ENCODE peak calls at places on chromosomes 11 and 22, in six cellular contexts. O, A, J, M, L and H are unnamed samples.

GRCh38 chr11:78645226-78646202 is 70.8 kb upstream of the NARS2 start:
- DNase-seq in O (no peak), J (peak; percentile 78), M (peak; percentile 47), L (peak; percentile 39), A (peak; percentile 47), H (peak; percentile 40)

GRCh38 chr22:37069719-37070118 is 18.2 kb downstream of the KCTD17 start:
- DNase-seq in L (no peak), A (no peak), J (no peak), M (no peak), O (no peak), H (no peak)

GRCh38 chr22:36439481-36440271 is 41.8 kb downstream of the TXN2 start:
- DNase-seq in L (no peak), A (no peak), O (peak; percentile 84), J (no peak), M (no peak), H (peak; percentile 86)

GRCh38 chr11:2529636-2530035 is 84.8 kb downstream of the KCNQ1 start:
- DNase-seq in A (no peak), L (no peak), J (peak; percentile 62), O (no peak), M (peak; percentile 9), H (peak; percentile 14)

GRCh38 chr11:8082391-8083087 is 1.5 kb downstream of the TUB start:
- DNase-seq in J (no peak), O (no peak), L (no peak), M (no peak), A (no peak), H (no peak)

GRCh38 chr11:67632982-67633755 is 3.4 kb upstream of the NUDT8 start:
- DNase-seq in J (no peak), L (no peak), M (peak; percentile 29), A (no peak), O (no peak), H (peak; percentile 13)

GRCh38 chr11:79121351-79121750 is 319.5 kb downstream of the TENM4 start:
- DNase-seq in L (no peak), O (no peak), M (no peak), J (no peak), A (no peak), H (no peak)

GRCh38 chr22:38966942-38967341 is 9.5 kb downstream of the APOBEC3A start:
- DNase-seq in A (no peak), M (no peak), O (no peak), J (no peak), L (no peak), H (no peak)

GRCh38 chr11:67248653-67249052 is 17.6 kb upstream of the GRK2 start:
- DNase-seq in O (no peak), J (peak; percentile 12), M (no peak), A (no peak), L (no peak), H (no peak)

GRCh38 chr11:75815345-75815983 is 454 bp downstream of the UVRAG start:
- DNase-seq in M (peak; percentile 48), O (no peak), L (no peak), A (peak; percentile 61), J (no peak), H (no peak)